ENCODE peak calls at places on chromosomes 6 and 20, in seven cellular contexts. S is HFFc6; Y is left lung; L is progenitor cell of endocrine pancreas; Z is DMS153; P is neuronal stem cell; W is activated CD4-positive, CD25-positive, alpha-beta regulatory T cell. E is an unnamed sample.

GRCh38 chr6:3887150-3887700 is 38.1 kb downstream of the FAM50B start:
- DNase-seq in W (no peak), Y (no peak), L (no peak), P (no peak), Z (no peak), S (peak; percentile 49), E (no peak)

GRCh38 chr6:139308284-139308916 is 16.6 kb upstream of the TXLNB start:
- DNase-seq in Z (no peak), S (no peak), P (no peak), Y (no peak), W (no peak), L (no peak), E (no peak)

GRCh38 chr20:32982617-32983458 is 21.4 kb downstream of the SUN5 start:
- DNase-seq in L (no peak), Y (no peak), S (no peak), P (no peak), W (no peak), Z (peak; percentile 85), E (no peak)

GRCh38 chr6:44045672-44046015 is 81.6 kb downstream of the MRPL14 start:
- DNase-seq in L (no peak), Z (no peak), P (no peak), W (no peak), Y (no peak), S (no peak), E (no peak)

GRCh38 chr6:85473748-85474147 is 23.9 kb downstream of the NT5E start:
- DNase-seq in S (no peak), Z (no peak), Y (no peak), W (no peak), P (no peak), L (no peak), E (no peak)

GRCh38 chr6:141953072-141953471 is 179.7 kb upstream of the GJE1 start:
- DNase-seq in W (no peak), Y (no peak), S (no peak), L (no peak), Z (no peak), P (no peak), E (no peak)

GRCh38 chr6:30219244-30219643 is 6.0 kb upstream of the TRIM26 start:
- DNase-seq in S (peak; percentile 51), Z (peak; percentile 64), L (no peak), Y (no peak), P (no peak), W (no peak), E (peak; percentile 58)

GRCh38 chr6:56540232-56540631 is 102.5 kb downstream of the DST start:
- DNase-seq in Y (no peak), S (no peak), L (no peak), Z (no peak), W (no peak), P (no peak), E (no peak)

GRCh38 chr20:25253606-25254275 is 5.9 kb downstream of the PYGB start:
- DNase-seq in P (no peak), W (no peak), Z (no peak), Y (no peak), S (no peak), L (no peak), E (no peak)

GRCh38 chr6:14876778-14877613 is 368.9 kb upstream of the JARID2 start:
- DNase-seq in Z (peak; percentile 30), Y (no peak), P (no peak), L (no peak), W (no peak), S (peak; percentile 73), E (peak; percentile 11)

GRCh38 chr6:101417899-101418298 is 24.4 kb downstream of the GRIK2 start:
- DNase-seq in P (no peak), S (no peak), Y (no peak), L (no peak), Z (no peak), W (no peak), E (no peak)

GRCh38 chr6:4369616-4370015 is 234.2 kb upstream of the ECI2 start:
- DNase-seq in S (peak; percentile 69), P (no peak), W (no peak), Y (no peak), L (no peak), Z (no peak), E (no peak)

GRCh38 chr6:163281661-163282060 is 132.9 kb upstream of the QKI start:
- DNase-seq in P (no peak), Y (no peak), W (no peak), Z (no peak), S (no peak), L (no peak), E (no peak)

GRCh38 chr20:45153147-45153546 is 21.6 kb upstream of the PI3 start:
- DNase-seq in S (no peak), L (no peak), Y (no peak), P (no peak), Z (no peak), W (no peak), E (no peak)

GRCh38 chr6:121678245-121678644 is 242.8 kb downstream of the GJA1 start:
- DNase-seq in S (no peak), W (no peak), Y (no peak), L (no peak), Z (no peak), P (no peak), E (no peak)

GRCh38 chr6:148716811-148717210 is 30.0 kb upstream of the UST start:
- DNase-seq in S (no peak), W (no peak), Y (no peak), Z (no peak), P (no peak), L (no peak), E (no peak)

GRCh38 chr20:38201356-38201755 is 36.3 kb upstream of the TGM2 start:
- DNase-seq in W (no peak), S (peak; percentile 84), Z (no peak), P (no peak), Y (peak; percentile 85), L (no peak), E (peak; percentile 62)

GRCh38 chr6:32867022-32867477 is 13.1 kb downstream of the PSMB9 start:
- DNase-seq in S (no peak), L (no peak), Z (no peak), Y (no peak), P (no peak), W (no peak), E (no peak)

GRCh38 chr6:117496383-117496990 is 14.0 kb downstream of the DCBLD1 start:
- DNase-seq in L (no peak), W (no peak), Z (no peak), Y (no peak), S (peak; percentile 44), P (no peak), E (no peak)

GRCh38 chr20:56371977-56372376 is 13.2 kb downstream of the FAM210B start:
- DNase-seq in S (no peak), Y (no peak), L (no peak), W (no peak), Z (no peak), P (no peak), E (no peak)

GRCh38 chr20:9150632-9151031 is 81.7 kb downstream of the PLCB4 start:
- DNase-seq in Y (no peak), L (no peak), Z (no peak), P (no peak), W (no peak), S (no peak), E (no peak)

GRCh38 chr6:144413418-144413817 is 128.3 kb downstream of the UTRN start:
- DNase-seq in P (no peak), Y (no peak), W (no peak), S (no peak), Z (no peak), L (no peak), E (no peak)

GRCh38 chr6:52261229-52261628 is 16.9 kb upstream of the IL17F start:
- DNase-seq in Y (no peak), S (peak; percentile 53), P (no peak), Z (no peak), L (no peak), W (no peak), E (no peak)

GRCh38 chr20:39874049-39874893 is 814.8 kb downstream of the MAFB start:
- DNase-seq in P (peak; percentile 83), S (peak; percentile 68), Y (no peak), W (no peak), Z (peak; percentile 70), L (peak; percentile 42), E (peak; percentile 15)

GRCh38 chr6:131602913-131603312 is 25.1 kb downstream of the MED23 start:
- DNase-seq in S (peak; percentile 90), P (no peak), W (no peak), L (no peak), Y (no peak), Z (no peak), E (peak; percentile 3)

GRCh38 chr20:973785-974194 is 28.3 kb downstream of the RSPO4 start:
- DNase-seq in L (no peak), Z (no peak), W (no peak), S (peak; percentile 80), P (no peak), Y (no peak), E (peak; percentile 66)

GRCh38 chr6:85192186-85192585 is 257.7 kb upstream of the NT5E start:
- DNase-seq in W (no peak), P (no peak), Y (no peak), L (no peak), Z (no peak), S (peak; percentile 27), E (no peak)

GRCh38 chr20:33925867-33926266 is 67.8 kb upstream of the RALY start:
- DNase-seq in S (no peak), L (no peak), W (no peak), P (no peak), Y (no peak), Z (no peak), E (no peak)

GRCh38 chr6:10582774-10583508 is 61.8 kb downstream of the GCNT2 start:
- DNase-seq in Z (peak; percentile 87), Y (no peak), L (no peak), W (no peak), P (no peak), S (no peak), E (no peak)

GRCh38 chr6:392441-393390 is 1.2 kb downstream of the IRF4 start:
- DNase-seq in Y (no peak), P (peak; percentile 29), L (no peak), S (no peak), W (no peak), Z (no peak), E (no peak)

GRCh38 chr20:19974621-19975435 is 42.3 kb upstream of the NAA20 start:
- DNase-seq in L (no peak), W (no peak), S (peak; percentile 95), Y (peak; percentile 94), P (no peak), Z (peak; percentile 31), E (peak; percentile 89)

GRCh38 chr20:21064924-21065323 is 41.2 kb downstream of the LINC00237 start:
- DNase-seq in W (no peak), Y (no peak), L (no peak), P (no peak), S (no peak), Z (no peak), E (no peak)

GRCh38 chr20:41406307-41406706 is 39.7 kb upstream of the EMILIN3 start:
- DNase-seq in L (no peak), Z (no peak), P (no peak), Y (no peak), W (no peak), S (no peak), E (no peak)

GRCh38 chr6:2135401-2135800 is 110.0 kb downstream of the GMDS start:
- DNase-seq in P (no peak), Y (no peak), L (no peak), Z (no peak), S (no peak), W (no peak), E (no peak)

GRCh38 chr20:45445805-45446562 is 23.6 kb upstream of the WFDC2 start:
- DNase-seq in Y (no peak), P (no peak), S (peak; percentile 21), Z (no peak), L (peak; percentile 43), W (no peak), E (peak; percentile 82)

GRCh38 chr6:158642097-158642601 is 2.4 kb downstream of the DYNLT1 start:
- DNase-seq in Z (no peak), Y (peak; percentile 51), W (no peak), S (peak; percentile 96), L (no peak), P (no peak), E (no peak)

GRCh38 chr6:132132420-132132819 is 181.2 kb upstream of the CCN2 start:
- DNase-seq in P (no peak), L (no peak), S (peak; percentile 51), Y (no peak), Z (no peak), W (no peak), E (no peak)

GRCh38 chr6:167734662-167735497 is 91.8 kb upstream of the AFDN start:
- DNase-seq in Y (no peak), W (no peak), Z (no peak), S (no peak), P (no peak), L (no peak), E (no peak)

E was measured in A549.